ENCODE peak calls at places on chromosome 10, in five cellular contexts. I, Q, O, G and P are unnamed samples. For H3K27me3, the result is how much of the 10 kb centered on the place peaks cover.

GRCh38 chr10:15603446-15604011 is 116.2 kb downstream of the ITGA8 start:
- DNase-seq in I (no peak), G (no peak), O (no peak), Q (no peak), P (no peak)

GRCh38 chr10:129046074-129046681 is 420.9 kb upstream of the MGMT start:
- DNase-seq in Q (no peak), O (no peak), I (no peak), G (no peak), P (no peak)

GRCh38 chr10:29966269-29966668 is 93.1 kb downstream of the JCAD start:
- DNase-seq in G (no peak), Q (no peak), I (no peak), O (no peak), P (no peak)

GRCh38 chr10:80137031-80137712 is 4.6 kb downstream of the PLAC9 start:
- DNase-seq in I (no peak), G (no peak), O (peak), Q (no peak), P (no peak)

GRCh38 chr10:94240901-94241300 is 121.8 kb downstream of the NOC3L start:
- DNase-seq in G (no peak), Q (no peak), I (no peak), O (no peak), P (no peak)

GRCh38 chr10:109892087-109892486 is 31.2 kb downstream of the XPNPEP1 start:
- DNase-seq in Q (no peak), O (no peak), I (peak), G (no peak), P (no peak)

GRCh38 chr10:112360308-112361270 is 13.3 kb upstream of the ACSL5 start:
- DNase-seq in G (no peak), Q (no peak), I (no peak), O (peak), P (no peak)

GRCh38 chr10:95260909-95261552 is 29.8 kb downstream of the PDLIM1 start:
- DNase-seq in Q (no peak), O (peak), G (no peak), I (no peak), P (no peak)

GRCh38 chr10:101495324-101495925 is 92.6 kb downstream of the POLL start:
- DNase-seq in O (peak), I (no peak), G (no peak), Q (no peak), P (peak)

GRCh38 chr10:32446701-32447406 is 914 bp downstream of the CCDC7 start:
- DNase-seq in Q (no peak), G (no peak), I (no peak), O (peak), P (peak)

GRCh38 chr10:110725809-110726641 is 81.9 kb downstream of the RBM20 start:
- DNase-seq in O (peak), Q (no peak), G (no peak), I (no peak), P (no peak)

GRCh38 chr10:86756511-86757109 is at the start of gene BMPR1A:
- DNase-seq in O (no peak), G (no peak), Q (no peak), I (peak), P (peak)

GRCh38 chr10:69498711-69499471 is 47.6 kb downstream of the TSPAN15 start:
- DNase-seq in G (no peak), Q (no peak), I (no peak), O (peak), P (no peak)

GRCh38 chr10:96673318-96674099 is 46.8 kb downstream of the PIK3AP1 start:
- DNase-seq in Q (no peak), I (no peak), G (no peak), O (no peak), P (no peak)

GRCh38 chr10:5596611-5597341 is 69.6 kb downstream of the ASB13 start:
- DNase-seq in O (peak), I (no peak), G (no peak), Q (no peak), P (no peak)

GRCh38 chr10:8048281-8049008 is 6.0 kb upstream of the GATA3 start:
- DNase-seq in I (no peak), O (no peak), G (no peak), Q (peak), P (no peak)

GRCh38 chr10:52616420-52616764 is 156.2 kb downstream of the MBL2 start:
- DNase-seq in G (no peak), O (peak), I (no peak), Q (no peak), P (no peak)

GRCh38 chr10:124698560-124699470 is 45.4 kb downstream of the FAM53B start:
- DNase-seq in O (no peak), G (no peak), Q (no peak), I (no peak), P (no peak)

GRCh38 chr10:25174461-25175230 is at the start of gene GPR158:
- DNase-seq in O (peak), G (peak), I (peak), Q (peak), P (peak)

GRCh38 chr10:25175527-25176420 is 973 bp downstream of the GPR158 start:
- DNase-seq in Q (no peak), G (no peak), O (peak), I (peak), P (peak)

GRCh38 chr10:25177754-25178135 is 2.9 kb downstream of the GPR158 start:
- DNase-seq in O (no peak), Q (no peak), G (no peak), I (no peak), P (no peak)

GRCh38 chr10:25177093-25177753 is 2.4 kb downstream of the GPR158 start:
- DNase-seq in I (no peak), Q (no peak), O (no peak), G (no peak), P (no peak)

DNA sequence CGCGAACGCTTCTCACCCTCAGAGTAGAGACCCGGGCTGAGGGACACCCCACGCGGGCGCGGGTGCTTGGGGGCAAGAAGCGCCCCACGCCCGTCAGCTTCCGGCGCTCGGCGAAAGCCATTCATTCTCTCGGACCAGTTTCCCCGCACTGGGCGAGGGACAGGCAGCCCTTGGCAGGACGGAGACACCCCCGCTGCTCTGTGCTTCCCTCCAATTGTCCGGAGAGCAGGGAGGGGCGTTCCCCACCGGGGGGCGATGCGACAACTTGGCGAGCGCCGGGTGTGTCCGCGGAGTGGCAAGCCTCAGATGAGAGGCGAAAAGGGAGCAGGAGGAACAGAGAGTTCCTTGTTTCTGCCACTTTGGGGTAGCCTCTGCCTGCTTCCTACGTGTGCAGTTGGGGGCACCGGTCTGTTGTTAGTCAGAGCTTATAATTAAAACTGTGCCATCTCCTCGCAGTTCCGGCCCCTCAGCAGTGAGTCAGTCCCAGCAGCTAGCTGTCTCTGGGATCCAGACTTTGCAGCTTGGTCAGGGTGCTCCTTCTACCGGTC is 1.7 kb downstream of the GPR158 start:
- DNase-seq in O (peak), I (peak), G (no peak), Q (no peak), P (no peak)
- H3K27me3 ChIP-seq in O (under half), I (under half), G (under half), Q (under half), P (under half)

GRCh38 chr10:117409549-117410283 is 34.5 kb upstream of the PDZD8 start:
- DNase-seq in G (no peak), I (no peak), Q (no peak), O (no peak), P (no peak)
- H3K27me3 ChIP-seq in G (under half), I (under half), Q (under half), O (under half), P (under half)

GRCh38 chr10:98030991-98031431 is 590 bp upstream of the CRTAC1 start:
- DNase-seq in G (no peak), I (peak), O (no peak), Q (no peak), P (no peak)

GRCh38 chr10:98035599-98035998 is 5.2 kb upstream of the CRTAC1 start:
- DNase-seq in I (no peak), G (no peak), Q (no peak), O (no peak), P (no peak)

GRCh38 chr10:98031440-98031839 is 1.0 kb upstream of the CRTAC1 start:
- DNase-seq in O (no peak), G (no peak), Q (no peak), I (no peak), P (no peak)

GRCh38 chr10:98030093-98030821 is at the start of gene CRTAC1:
- DNase-seq in I (peak), Q (no peak), G (peak), O (peak), P (peak)

DNA sequence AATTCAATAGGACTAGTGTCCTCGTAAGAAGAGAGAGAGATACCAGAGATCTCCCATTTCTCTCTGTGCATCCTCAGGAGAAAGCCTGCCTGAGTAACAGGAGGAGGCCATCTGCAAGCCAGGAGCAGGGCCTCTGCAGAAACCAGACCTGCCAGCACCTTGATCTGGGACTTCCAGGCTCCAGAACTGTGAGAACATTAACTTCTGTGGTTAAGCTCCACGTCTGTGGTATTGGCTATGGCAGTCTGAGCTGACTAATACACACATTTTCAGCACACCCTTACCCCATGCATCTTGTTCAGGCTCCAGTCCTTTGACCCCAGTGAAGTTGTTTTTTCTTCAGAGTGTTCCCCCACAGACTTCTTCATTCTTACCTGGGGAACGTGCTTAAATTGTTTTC is 3.1 kb upstream of the CRTAC1 start:
- DNase-seq in I (no peak), O (no peak), Q (no peak), G (no peak), P (no peak)
- H3K27me3 ChIP-seq in I (half or more), O (half or more), Q (under half), G (under half), P (half or more)

GRCh38 chr10:46540412-46541016 is 15.9 kb downstream of the GPRIN2 start:
- DNase-seq in O (no peak), Q (no peak), G (no peak), I (no peak), P (no peak)
- H3K27me3 ChIP-seq in O (under half), Q (under half), G (under half), I (under half), P (under half)

DNA sequence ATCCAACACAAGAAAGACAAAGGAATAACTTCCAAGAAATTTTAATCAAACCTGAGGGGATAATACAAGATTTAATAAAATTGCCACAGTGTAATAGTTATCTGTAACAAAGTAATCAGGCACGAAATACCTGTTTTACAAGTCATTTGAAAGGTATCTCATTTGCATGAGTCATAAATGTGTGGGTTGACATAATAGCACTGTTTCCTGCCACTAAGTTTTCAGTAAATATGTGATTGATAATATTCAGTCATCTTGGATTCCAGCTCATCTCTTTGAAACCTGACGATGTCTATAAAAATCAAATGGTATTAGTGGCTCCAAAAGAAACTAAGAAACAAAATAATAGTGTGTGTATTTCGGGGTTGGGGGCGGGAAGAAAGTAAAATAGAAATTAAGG is 100.8 kb downstream of the ST8SIA6 start:
- DNase-seq in Q (no peak), I (no peak), O (peak), G (no peak), P (no peak)
- H3K27me3 ChIP-seq in Q (under half), I (under half), O (under half), G (under half), P (under half)

DNA sequence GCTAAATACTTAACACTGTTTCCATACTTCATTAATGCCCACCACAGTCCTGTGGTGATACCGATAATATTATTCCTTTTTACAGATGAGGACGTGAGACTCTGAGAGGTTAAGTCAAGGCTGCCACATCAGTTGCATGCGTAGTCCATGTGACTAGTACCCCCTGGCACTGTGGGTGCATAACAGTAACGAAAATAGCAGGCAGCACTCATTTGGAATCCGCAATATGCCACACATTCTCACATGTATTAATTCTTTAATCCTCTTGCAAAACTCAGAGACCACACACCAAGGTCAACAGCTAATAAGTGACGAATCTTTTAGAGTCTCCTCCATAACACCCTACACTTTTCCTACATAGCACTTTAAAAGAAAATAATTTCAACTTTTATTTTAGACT is 99.5 kb upstream of the HABP2 start:
- DNase-seq in I (no peak), Q (no peak), O (no peak), G (no peak), P (no peak)
- H3K27me3 ChIP-seq in I (under half), Q (under half), O (under half), G (under half), P (under half)

GRCh38 chr10:70916241-70916640 is 27.9 kb upstream of the PCBD1 start:
- DNase-seq in Q (no peak), O (no peak), I (no peak), G (no peak), P (no peak)

GRCh38 chr10:70918851-70919530 is 30.6 kb upstream of the PCBD1 start:
- DNase-seq in I (no peak), O (no peak), G (no peak), Q (no peak), P (no peak)

GRCh38 chr10:70915806-70916205 is 27.4 kb upstream of the PCBD1 start:
- DNase-seq in O (no peak), Q (no peak), I (no peak), G (no peak), P (no peak)

GRCh38 chr10:70915206-70915605 is 26.8 kb upstream of the PCBD1 start:
- DNase-seq in G (no peak), O (no peak), I (no peak), Q (no peak), P (no peak)

GRCh38 chr10:70917635-70918034 is 29.3 kb upstream of the PCBD1 start:
- DNase-seq in I (no peak), Q (no peak), O (no peak), G (no peak), P (no peak)
- H3K27me3 ChIP-seq in I (under half), Q (under half), O (half or more), G (under half), P (under half)

GRCh38 chr10:45372251-45372951 is 1.6 kb upstream of the ALOX5 start:
- DNase-seq in Q (no peak), I (no peak), G (no peak), O (no peak), P (no peak)

GRCh38 chr10:45373003-45373782 is 823 bp upstream of the ALOX5 start:
- DNase-seq in I (no peak), G (no peak), Q (peak), O (no peak), P (peak)

GRCh38 chr10:45368181-45368580 is 5.8 kb upstream of the ALOX5 start:
- DNase-seq in I (no peak), G (no peak), Q (no peak), O (no peak), P (no peak)

GRCh38 chr10:45371555-45371954 is 2.5 kb upstream of the ALOX5 start:
- DNase-seq in I (no peak), G (no peak), Q (no peak), O (no peak), P (no peak)

DNA sequence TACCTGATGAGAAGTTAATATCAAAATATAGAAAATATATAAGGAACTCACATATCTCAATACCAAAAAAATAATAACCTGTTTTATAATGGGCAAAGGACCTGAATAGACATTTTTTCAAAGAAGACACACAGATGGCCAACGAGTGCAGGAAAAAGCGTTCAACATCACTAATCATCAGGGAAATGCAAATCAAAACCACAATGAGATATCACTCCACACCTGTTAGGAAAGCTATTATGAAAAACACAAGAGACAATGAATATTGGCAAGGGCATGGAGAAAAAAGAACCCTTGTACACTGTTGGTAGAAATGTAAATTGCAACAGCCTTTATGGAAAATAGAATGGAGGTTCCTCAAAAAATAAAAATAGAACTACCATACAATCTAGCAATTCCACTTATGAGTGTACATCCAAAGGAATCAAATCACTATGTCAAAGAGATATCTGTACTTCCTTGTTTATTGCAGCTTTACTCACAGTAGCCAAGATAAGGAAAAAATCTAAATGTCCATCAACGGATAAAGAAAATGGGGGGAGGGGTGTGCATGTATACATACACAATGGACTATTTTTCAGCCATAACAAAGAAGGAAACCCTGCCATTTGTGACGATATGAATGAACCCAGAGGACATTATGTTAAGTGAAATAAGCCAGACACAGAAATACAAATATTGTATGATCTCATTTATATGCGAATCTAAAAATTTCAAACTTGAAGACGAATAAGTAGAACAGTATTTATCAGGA is 3.6 kb upstream of the ALOX5 start:
- DNase-seq in O (no peak), Q (no peak), G (no peak), I (no peak), P (no peak)
- H3K27me3 ChIP-seq in O (under half), Q (under half), G (under half), I (under half), P (under half)

DNA sequence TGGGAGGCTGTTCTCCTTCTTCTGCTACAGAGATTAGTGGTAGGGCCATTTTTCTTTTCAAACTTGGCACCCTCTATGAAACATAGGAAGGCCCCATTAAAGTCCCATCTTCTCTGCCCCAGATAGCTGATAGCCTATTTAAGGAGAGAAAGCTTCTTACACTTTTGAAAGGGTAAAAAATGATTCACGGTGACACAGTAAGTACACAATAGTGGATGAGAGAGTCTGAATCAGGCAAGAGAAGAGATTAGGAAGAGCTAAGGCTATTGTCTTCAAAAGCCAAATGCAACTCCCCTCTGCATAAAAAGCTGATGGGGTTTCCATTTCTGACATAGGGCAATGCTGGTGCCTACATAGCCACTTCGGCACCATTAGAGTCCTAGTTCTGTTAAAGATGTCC is 3.6 kb downstream of the INA start:
- DNase-seq in G (no peak), I (no peak), O (no peak), Q (no peak), P (no peak)
- H3K27me3 ChIP-seq in G (under half), I (under half), O (half or more), Q (under half), P (under half)